ENCODE peak calls at places on chromosomes 5 and 9, in seven cellular contexts. B is fibroblast of the conjunctiva; A is retina; W is bronchial epithelial cell; K is WTC11; E is stimulated activated CD4-positive, alpha-beta T cell treated with anti-CD3 and anti-CD28 coated beads, Interleukin-2, amount 100 ng/mL, for 48 hours; R is progenitor cell of endocrine pancreas. F is an unnamed sample.

GRCh38 chr5:132074091-132074771 is 642 bp downstream of the CSF2 start:
- DNase-seq in E (no peak), R (no peak), W (peak; percentile 68), B (no peak), A (no peak), K (no peak), F (no peak)

GRCh38 chr5:154714271-154714986 is 40.7 kb upstream of the LARP1 start:
- DNase-seq in K (no peak), A (no peak), E (no peak), B (no peak), R (no peak), W (peak; percentile 26), F (no peak)

GRCh38 chr9:89077519-89077918 is 86.3 kb downstream of the S1PR3 start:
- DNase-seq in B (no peak), K (no peak), W (no peak), R (no peak), A (no peak), E (no peak), F (no peak)

GRCh38 chr5:169164481-169164925 is 136.4 kb downstream of the SLIT3 start:
- DNase-seq in B (no peak), A (peak; percentile 52), K (peak; percentile 18), R (no peak), E (no peak), W (peak; percentile 96), F (no peak)

GRCh38 chr5:24712047-24712446 is 67.3 kb upstream of the CDH10 start:
- DNase-seq in W (no peak), B (no peak), R (no peak), K (no peak), E (no peak), A (no peak), F (no peak)

GRCh38 chr5:112996830-112997374 is 20.3 kb downstream of the DCP2 start:
- DNase-seq in K (no peak), B (no peak), W (no peak), R (no peak), A (no peak), E (no peak), F (no peak)

GRCh38 chr9:111301195-111301594 is 28.8 kb downstream of the OR2K2 start:
- DNase-seq in K (no peak), W (peak; percentile 67), R (no peak), B (peak; percentile 67), A (no peak), E (no peak), F (no peak)

GRCh38 chr9:16180546-16180945 is 627.7 kb downstream of the CCDC171 start:
- DNase-seq in B (no peak), K (no peak), W (peak; percentile 38), E (no peak), A (no peak), R (no peak), F (no peak)

GRCh38 chr5:180197016-180197702 is 11.9 kb downstream of the RASGEF1C start:
- DNase-seq in A (peak; percentile 5), K (no peak), R (no peak), B (no peak), E (no peak), W (no peak), F (no peak)